ENCODE peak calls at places on chromosome 16, in ten cellular contexts. V, T, M, P, B, R, C, O, F and Y are unnamed samples.

GRCh38 chr16:14401839-14402115 is 228.3 kb downstream of the PARN start:
- DNase-seq in V (no peak), T (no peak), M (no peak), P (no peak), B (no peak), R (peak), C (no peak), O (peak), F (no peak), Y (no peak)

GRCh38 chr16:23252310-23252709 is 49.8 kb upstream of the SCNN1B start:
- DNase-seq in V (no peak), T (no peak), M (no peak), P (no peak), B (no peak), R (no peak), C (no peak), O (no peak), F (no peak), Y (no peak)

GRCh38 chr16:10859650-10860049 is 17.4 kb upstream of the CIITA start:
- DNase-seq in V (no peak), T (no peak), M (no peak), P (no peak), B (no peak), R (no peak), C (no peak), O (no peak), F (peak), Y (no peak)

GRCh38 chr16:81005644-81006471 is 827 bp downstream of the CMC2 start:
- DNase-seq in V (peak), T (no peak), M (no peak), P (no peak), B (no peak), R (peak), C (peak), O (peak), F (peak), Y (no peak)

GRCh38 chr16:46743232-46743719 is 4.9 kb downstream of the MYLK3 start:
- DNase-seq in V (no peak), T (no peak), M (peak), P (no peak), B (no peak), R (peak), C (peak), O (peak), F (no peak), Y (peak)

GRCh38 chr16:48901712-48902374 is 291.9 kb upstream of the N4BP1 start:
- DNase-seq in V (no peak), T (no peak), M (no peak), P (no peak), B (no peak), R (peak), C (no peak), O (no peak), F (peak), Y (no peak)

GRCh38 chr16:19749571-19750080 is 31.6 kb downstream of the IQCK start:
- DNase-seq in V (no peak), T (no peak), M (no peak), P (no peak), B (no peak), R (no peak), C (no peak), O (no peak), F (no peak), Y (no peak)

GRCh38 chr16:56851671-56852400 is 13.2 kb upstream of the SLC12A3 start:
- DNase-seq in V (no peak), T (no peak), M (no peak), P (peak), B (no peak), R (peak), C (no peak), O (peak), F (no peak), Y (no peak)

GRCh38 chr16:8957061-8957392 is 6.7 kb downstream of the USP7 start:
- DNase-seq in V (no peak), T (no peak), M (no peak), P (no peak), B (no peak), R (no peak), C (no peak), O (no peak), F (no peak), Y (no peak)

GRCh38 chr16:82755570-82756282 is 129.0 kb downstream of the CDH13 start:
- DNase-seq in V (no peak), T (no peak), M (no peak), P (no peak), B (no peak), R (no peak), C (no peak), O (no peak), F (no peak), Y (no peak)

GRCh38 chr16:24729967-24730815 is 740 bp downstream of the TNRC6A start:
- DNase-seq in V (no peak), T (no peak), M (peak), P (no peak), B (no peak), R (peak), C (peak), O (peak), F (peak), Y (no peak)

GRCh38 chr16:21116148-21116693 is 34.4 kb downstream of the DNAH3 start:
- DNase-seq in V (no peak), T (no peak), M (no peak), P (no peak), B (no peak), R (peak), C (peak), O (no peak), F (no peak), Y (no peak)

GRCh38 chr16:30010817-30011504 is at the start of gene DOC2A:
- DNase-seq in V (no peak), T (no peak), M (no peak), P (no peak), B (no peak), R (no peak), C (no peak), O (no peak), F (no peak), Y (no peak)

GRCh38 chr16:9906218-9906617 is 276.0 kb downstream of the GRIN2A start:
- DNase-seq in V (no peak), T (no peak), M (no peak), P (no peak), B (no peak), R (no peak), C (no peak), O (no peak), F (no peak), Y (no peak)

GRCh38 chr16:57675752-57676623 is 7.9 kb downstream of the ADGRG3 start:
- DNase-seq in V (no peak), T (no peak), M (no peak), P (no peak), B (no peak), R (peak), C (no peak), O (no peak), F (no peak), Y (no peak)

GRCh38 chr16:76277099-76278030 is at the start of gene CNTNAP4:
- DNase-seq in V (no peak), T (no peak), M (no peak), P (no peak), B (no peak), R (peak), C (no peak), O (no peak), F (no peak), Y (no peak)

GRCh38 chr16:19463468-19464315 is 46.0 kb downstream of the TMC5 start:
- DNase-seq in V (no peak), T (no peak), M (no peak), P (no peak), B (no peak), R (no peak), C (no peak), O (no peak), F (peak), Y (peak)

GRCh38 chr16:49838639-49839461 is 17.1 kb downstream of the ZNF423 start:
- DNase-seq in V (no peak), T (no peak), M (no peak), P (no peak), B (no peak), R (no peak), C (no peak), O (no peak), F (no peak), Y (no peak)

GRCh38 chr16:80725566-80726162 is 78.7 kb downstream of the CDYL2 start:
- DNase-seq in V (no peak), T (no peak), M (no peak), P (no peak), B (no peak), R (peak), C (no peak), O (no peak), F (no peak), Y (no peak)

GRCh38 chr16:89920723-89921122 is 2.1 kb downstream of the MC1R start:
- DNase-seq in V (no peak), T (no peak), M (no peak), P (no peak), B (no peak), R (peak), C (no peak), O (peak), F (no peak), Y (peak)

DNA sequence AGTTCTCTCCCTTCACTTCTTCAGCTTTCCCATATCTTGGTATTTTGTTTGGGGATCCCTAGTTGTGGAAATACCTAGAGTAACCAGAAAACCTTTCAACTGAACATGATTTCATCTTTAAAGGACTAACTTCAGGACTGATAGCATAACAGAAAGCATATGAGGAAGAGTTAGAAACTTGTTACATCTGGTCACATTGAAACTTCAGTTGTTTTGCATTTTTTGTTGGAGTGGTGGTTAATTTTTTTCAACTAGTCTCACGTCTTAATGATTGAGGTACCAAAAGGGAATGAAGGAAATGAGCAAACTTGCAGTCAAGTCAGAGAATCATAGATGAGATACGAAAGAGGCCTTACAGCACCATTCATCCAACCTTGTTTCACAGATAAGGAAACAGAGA is 49.6 kb downstream of the TANGO6 start:
- DNase-seq in V (no peak), T (no peak), M (no peak), P (no peak), B (no peak), R (no peak), C (no peak), O (no peak), F (no peak), Y (no peak)
- TF ChIP-seq CTCF in V (no peak), T (no peak), M (no peak), P (no peak), B (no peak), R (no peak), C (no peak), O (no peak), F (no peak), Y (no peak)

GRCh38 chr16:4574919-4575705 is 19.0 kb downstream of the C16orf96 start:
- DNase-seq in V (no peak), T (no peak), M (no peak), P (no peak), B (no peak), R (no peak), C (no peak), O (no peak), F (no peak), Y (no peak)
- TF ChIP-seq CTCF in V (no peak), T (no peak), M (no peak), P (no peak), B (no peak), R (no peak), C (no peak), O (no peak), F (no peak), Y (no peak)

GRCh38 chr16:84065536-84066132 is 23.0 kb upstream of the SLC38A8 start:
- DNase-seq in V (peak), T (peak), M (no peak), P (no peak), B (peak), R (peak), C (no peak), O (peak), F (peak), Y (peak)
- TF ChIP-seq CTCF in V (peak), T (no peak), M (peak), P (peak), B (peak), R (peak), C (peak), O (peak), F (peak), Y (peak)

DNA sequence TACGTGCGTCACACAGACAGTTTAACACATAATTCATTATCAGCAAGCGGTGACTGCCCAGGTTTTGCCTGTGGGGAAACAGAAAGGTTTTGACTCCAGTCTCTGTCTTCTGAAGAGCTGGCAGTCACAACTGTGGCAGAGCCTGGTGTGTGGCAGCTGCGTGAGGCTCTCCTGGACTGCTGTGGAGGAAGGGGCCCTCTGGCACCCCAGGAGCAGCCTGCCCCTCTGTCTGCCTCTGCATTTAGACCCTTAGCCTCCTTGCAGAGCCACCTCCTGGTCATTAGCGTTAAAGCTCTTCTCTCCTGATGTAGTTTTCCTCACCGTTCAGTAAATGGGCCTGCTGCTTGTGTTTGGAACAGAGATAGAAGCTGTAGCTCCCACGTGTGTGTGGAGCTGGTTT is 10.9 kb downstream of the RAB40C start:
- DNase-seq in V (no peak), T (no peak), M (no peak), P (no peak), B (no peak), R (no peak), C (no peak), O (no peak), F (no peak), Y (no peak)
- TF ChIP-seq CTCF in V (no peak), T (no peak), M (no peak), P (no peak), B (peak), R (peak), C (no peak), O (no peak), F (peak), Y (peak)

GRCh38 chr16:87437327-87437726 is 45.2 kb downstream of the MAP1LC3B start:
- DNase-seq in V (no peak), T (no peak), M (no peak), P (no peak), B (no peak), R (no peak), C (no peak), O (no peak), F (no peak), Y (no peak)

GRCh38 chr16:87436225-87437172 is 44.4 kb downstream of the MAP1LC3B start:
- DNase-seq in V (no peak), T (no peak), M (no peak), P (no peak), B (no peak), R (peak), C (no peak), O (peak), F (no peak), Y (peak)

GRCh38 chr16:87439926-87440325 is 47.8 kb downstream of the MAP1LC3B start:
- DNase-seq in V (no peak), T (no peak), M (no peak), P (no peak), B (no peak), R (no peak), C (no peak), O (no peak), F (no peak), Y (no peak)

GRCh38 chr16:87438611-87438985 is 46.5 kb downstream of the MAP1LC3B start:
- DNase-seq in V (no peak), T (no peak), M (no peak), P (no peak), B (no peak), R (no peak), C (no peak), O (no peak), F (no peak), Y (no peak)

GRCh38 chr16:87437911-87438610 is 45.9 kb downstream of the MAP1LC3B start:
- DNase-seq in V (no peak), T (no peak), M (no peak), P (no peak), B (no peak), R (no peak), C (no peak), O (peak), F (no peak), Y (no peak)
- TF ChIP-seq CTCF in V (no peak), T (no peak), M (no peak), P (no peak), B (no peak), R (no peak), C (no peak), O (no peak), F (no peak), Y (no peak)

DNA sequence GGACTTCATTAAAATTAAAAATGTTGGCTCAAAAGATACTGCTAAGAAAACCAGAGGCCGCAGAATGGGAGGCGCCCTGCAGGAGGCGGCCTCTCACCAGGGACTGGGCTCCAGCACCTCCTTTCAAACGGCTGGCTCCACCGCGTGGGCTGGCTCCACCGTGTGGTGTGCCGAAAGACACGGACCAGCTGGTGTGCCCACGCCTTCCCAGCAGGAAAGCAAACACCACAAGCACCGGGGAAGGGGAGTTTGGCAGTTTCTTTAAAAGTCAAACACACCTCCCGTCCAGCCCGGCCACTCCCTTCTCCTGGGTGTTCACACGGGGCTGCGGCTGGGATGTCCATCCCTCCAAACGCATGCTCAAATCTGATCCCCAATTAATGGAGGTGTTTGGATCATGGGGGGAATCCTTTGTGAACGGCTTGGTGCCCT is 13.9 kb downstream of the HAGH start:
- DNase-seq in V (no peak), T (no peak), M (peak), P (no peak), B (peak), R (peak), C (peak), O (peak), F (peak), Y (peak)
- TF ChIP-seq CTCF in V (peak), T (no peak), M (peak), P (peak), B (peak), R (peak), C (peak), O (peak), F (peak), Y (peak)

DNA sequence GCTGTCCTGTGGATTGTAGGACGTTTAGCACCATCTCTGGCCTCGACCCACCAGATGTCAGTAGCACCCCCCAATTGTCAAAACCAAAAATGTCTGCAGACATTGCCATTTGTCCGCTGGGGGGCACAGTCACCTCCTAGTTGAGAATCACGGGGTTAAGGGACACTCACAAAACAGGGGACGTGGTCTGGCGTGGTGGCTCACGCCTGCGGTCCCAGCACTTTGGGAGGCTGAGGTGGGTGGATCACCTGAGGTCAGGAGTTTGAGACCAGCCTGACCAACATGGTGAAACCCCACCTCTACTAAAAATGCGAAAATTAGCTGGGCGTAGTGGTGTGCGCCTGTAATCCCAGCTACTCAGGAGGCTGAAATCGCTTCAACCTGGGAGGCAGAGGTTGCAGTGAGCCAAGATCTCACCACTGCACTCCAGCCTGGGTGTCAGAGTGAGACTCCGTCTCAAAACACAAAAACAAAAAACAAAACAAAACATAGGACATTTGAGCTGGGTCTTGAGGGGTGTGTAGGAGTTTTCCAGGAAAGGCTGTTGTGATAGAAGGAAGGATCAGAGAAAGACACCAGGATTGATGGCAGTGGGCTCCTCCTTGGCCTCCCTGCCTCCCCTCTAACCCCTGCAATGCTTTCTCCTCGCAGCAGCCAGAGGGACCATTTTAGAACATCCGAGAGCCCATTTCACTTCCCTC is 171.8 kb upstream of the GSE1 start:
- DNase-seq in V (no peak), T (no peak), M (no peak), P (no peak), B (no peak), R (no peak), C (no peak), O (no peak), F (no peak), Y (no peak)
- TF ChIP-seq CTCF in V (no peak), T (no peak), M (no peak), P (peak), B (no peak), R (no peak), C (no peak), O (no peak), F (no peak), Y (no peak)